ENCODE peak calls at places on chromosomes 13 and 19, in seven cellular contexts. One of them, this sample, is unnamed.

GRCh38 chr19:47766670-47767069 is 11.8 kb upstream of the SELENOW start:
- DNase-seq in uterus: no peak
- DNase-seq in Peyer's patch: no peak
- DNase-seq in stomach: no peak
- DNase-seq in tibial nerve: no peak
- DNase-seq in H54: no peak
- DNase-seq in NB4: peak
- DNase-seq in this sample: no peak

GRCh38 chr19:10286803-10287737 is at the start of gene ICAM4:
- DNase-seq in uterus: peak
- DNase-seq in Peyer's patch: peak
- DNase-seq in stomach: peak
- DNase-seq in tibial nerve: no peak
- DNase-seq in H54: no peak
- DNase-seq in NB4: peak
- DNase-seq in this sample: no peak

GRCh38 chr19:19900124-19900523 is 622 bp upstream of the ZNF93 start:
- DNase-seq in uterus: no peak
- DNase-seq in Peyer's patch: no peak
- DNase-seq in stomach: no peak
- DNase-seq in tibial nerve: no peak
- DNase-seq in H54: no peak
- DNase-seq in NB4: peak
- DNase-seq in this sample: no peak

GRCh38 chr13:76720827-76721226 is 165.4 kb downstream of the KCTD12 start:
- DNase-seq in uterus: no peak
- DNase-seq in Peyer's patch: no peak
- DNase-seq in stomach: no peak
- DNase-seq in tibial nerve: no peak
- DNase-seq in H54: no peak
- DNase-seq in NB4: no peak
- DNase-seq in this sample: no peak

GRCh38 chr19:18421371-18421959 is 2.3 kb downstream of the SSBP4 start:
- DNase-seq in uterus: no peak
- DNase-seq in Peyer's patch: no peak
- DNase-seq in stomach: no peak
- DNase-seq in tibial nerve: no peak
- DNase-seq in H54: no peak
- DNase-seq in NB4: no peak
- DNase-seq in this sample: no peak

GRCh38 chr13:59337070-59337469 is 826.7 kb downstream of the DIAPH3 start:
- DNase-seq in uterus: no peak
- DNase-seq in Peyer's patch: no peak
- DNase-seq in stomach: no peak
- DNase-seq in tibial nerve: no peak
- DNase-seq in H54: no peak
- DNase-seq in NB4: peak
- DNase-seq in this sample: no peak

GRCh38 chr13:96836733-96837132 is 157.5 kb downstream of the OXGR1 start:
- DNase-seq in uterus: no peak
- DNase-seq in Peyer's patch: no peak
- DNase-seq in stomach: no peak
- DNase-seq in tibial nerve: no peak
- DNase-seq in H54: no peak
- DNase-seq in NB4: no peak
- DNase-seq in this sample: no peak

GRCh38 chr13:49340161-49340560 is 92.4 kb downstream of the CDADC1 start:
- DNase-seq in uterus: no peak
- DNase-seq in Peyer's patch: no peak
- DNase-seq in stomach: no peak
- DNase-seq in tibial nerve: no peak
- DNase-seq in H54: no peak
- DNase-seq in NB4: no peak
- DNase-seq in this sample: no peak

GRCh38 chr19:56347163-56347778 is 32.6 kb upstream of the ZSCAN5A start:
- DNase-seq in uterus: no peak
- DNase-seq in Peyer's patch: no peak
- DNase-seq in stomach: no peak
- DNase-seq in tibial nerve: no peak
- DNase-seq in H54: no peak
- DNase-seq in NB4: no peak
- DNase-seq in this sample: no peak

GRCh38 chr13:41130356-41130755 is 2.2 kb downstream of the KBTBD6 start:
- DNase-seq in uterus: no peak
- DNase-seq in Peyer's patch: no peak
- DNase-seq in stomach: no peak
- DNase-seq in tibial nerve: no peak
- DNase-seq in H54: no peak
- DNase-seq in NB4: peak
- DNase-seq in this sample: no peak

GRCh38 chr13:41137241-41137640 is 4.6 kb upstream of the KBTBD6 start:
- DNase-seq in uterus: no peak
- DNase-seq in Peyer's patch: no peak
- DNase-seq in stomach: no peak
- DNase-seq in tibial nerve: no peak
- DNase-seq in H54: no peak
- DNase-seq in NB4: no peak
- DNase-seq in this sample: no peak

GRCh38 chr13:41133951-41134350 is 1.3 kb upstream of the KBTBD6 start:
- DNase-seq in uterus: no peak
- DNase-seq in Peyer's patch: no peak
- DNase-seq in stomach: no peak
- DNase-seq in tibial nerve: no peak
- DNase-seq in H54: no peak
- DNase-seq in NB4: no peak
- DNase-seq in this sample: no peak

GRCh38 chr13:41136396-41137031 is 3.9 kb upstream of the KBTBD6 start:
- DNase-seq in uterus: no peak
- DNase-seq in Peyer's patch: no peak
- DNase-seq in stomach: no peak
- DNase-seq in tibial nerve: no peak
- DNase-seq in H54: no peak
- DNase-seq in NB4: no peak
- DNase-seq in this sample: no peak

GRCh38 chr13:41132512-41133152 is at the start of gene KBTBD6:
- DNase-seq in uterus: peak
- DNase-seq in Peyer's patch: peak
- DNase-seq in stomach: peak
- DNase-seq in tibial nerve: peak
- DNase-seq in H54: peak
- DNase-seq in NB4: peak
- DNase-seq in this sample: peak
- TF ChIP-seq POLR2A in uterus: peak
- TF ChIP-seq POLR2A in Peyer's patch: no peak
- TF ChIP-seq POLR2A in stomach: no peak
- TF ChIP-seq POLR2A in tibial nerve: peak
- TF ChIP-seq POLR2A in H54: peak
- TF ChIP-seq POLR2A in NB4: peak
- TF ChIP-seq POLR2A in this sample: peak

DNA sequence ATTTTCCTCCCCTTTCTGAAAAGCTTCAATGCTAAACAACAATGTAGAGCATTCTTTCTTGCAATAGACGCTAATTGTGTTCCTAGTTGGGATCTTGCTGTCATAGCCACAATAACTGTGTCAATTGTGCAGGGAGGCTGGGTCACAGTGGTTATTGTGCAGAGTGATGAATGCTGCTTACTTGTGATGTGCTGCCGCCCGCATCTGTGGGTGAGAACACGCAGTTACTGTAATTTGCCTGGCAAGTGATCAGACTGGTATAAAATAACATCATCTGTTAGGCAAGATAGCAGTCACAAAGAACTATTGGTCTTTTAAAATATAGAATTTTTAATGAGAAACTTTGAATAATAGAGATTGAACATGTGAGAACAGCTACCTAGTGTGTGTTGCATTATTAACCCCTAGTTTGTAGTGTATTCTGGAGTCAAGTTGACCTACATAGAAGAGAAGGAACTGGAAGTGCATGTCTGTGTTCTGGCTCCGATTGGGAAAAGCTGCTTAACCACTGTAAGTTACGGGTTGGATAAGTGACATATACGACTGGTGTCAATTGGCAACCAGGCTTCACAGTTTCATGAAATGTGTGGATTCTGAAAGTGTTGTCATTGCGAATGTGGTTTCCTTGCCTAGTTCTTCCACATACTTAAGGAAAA is 43.6 kb downstream of the SLAIN1 start:
- DNase-seq in uterus: no peak
- DNase-seq in Peyer's patch: no peak
- DNase-seq in stomach: no peak
- DNase-seq in tibial nerve: no peak
- DNase-seq in H54: no peak
- DNase-seq in NB4: no peak
- DNase-seq in this sample: no peak
- TF ChIP-seq POLR2A in uterus: no peak
- TF ChIP-seq POLR2A in Peyer's patch: no peak
- TF ChIP-seq POLR2A in stomach: no peak
- TF ChIP-seq POLR2A in tibial nerve: no peak
- TF ChIP-seq POLR2A in H54: no peak
- TF ChIP-seq POLR2A in NB4: no peak
- TF ChIP-seq POLR2A in this sample: no peak

GRCh38 chr19:42505066-42505465 is 23.2 kb downstream of the CEACAM1 start:
- DNase-seq in uterus: no peak
- DNase-seq in Peyer's patch: no peak
- DNase-seq in stomach: no peak
- DNase-seq in tibial nerve: no peak
- DNase-seq in H54: no peak
- DNase-seq in NB4: no peak
- DNase-seq in this sample: no peak
- TF ChIP-seq POLR2A in uterus: no peak
- TF ChIP-seq POLR2A in Peyer's patch: no peak
- TF ChIP-seq POLR2A in stomach: no peak
- TF ChIP-seq POLR2A in tibial nerve: no peak
- TF ChIP-seq POLR2A in H54: no peak
- TF ChIP-seq POLR2A in NB4: no peak
- TF ChIP-seq POLR2A in this sample: no peak

GRCh38 chr19:1357695-1358094 is 26.0 kb upstream of the NDUFS7 start:
- DNase-seq in uterus: no peak
- DNase-seq in Peyer's patch: no peak
- DNase-seq in stomach: no peak
- DNase-seq in tibial nerve: no peak
- DNase-seq in H54: no peak
- DNase-seq in NB4: no peak
- DNase-seq in this sample: no peak

GRCh38 chr19:1355974-1356865 is 27.5 kb upstream of the NDUFS7 start:
- DNase-seq in uterus: peak
- DNase-seq in Peyer's patch: no peak
- DNase-seq in stomach: no peak
- DNase-seq in tibial nerve: no peak
- DNase-seq in H54: no peak
- DNase-seq in NB4: no peak
- DNase-seq in this sample: no peak

GRCh38 chr19:1353144-1353543 is 30.6 kb upstream of the NDUFS7 start:
- DNase-seq in uterus: no peak
- DNase-seq in Peyer's patch: no peak
- DNase-seq in stomach: no peak
- DNase-seq in tibial nerve: no peak
- DNase-seq in H54: no peak
- DNase-seq in NB4: no peak
- DNase-seq in this sample: no peak

GRCh38 chr19:1355258-1355973 is 28.3 kb upstream of the NDUFS7 start:
- DNase-seq in uterus: peak
- DNase-seq in Peyer's patch: no peak
- DNase-seq in stomach: no peak
- DNase-seq in tibial nerve: no peak
- DNase-seq in H54: peak
- DNase-seq in NB4: peak
- DNase-seq in this sample: no peak

DNA sequence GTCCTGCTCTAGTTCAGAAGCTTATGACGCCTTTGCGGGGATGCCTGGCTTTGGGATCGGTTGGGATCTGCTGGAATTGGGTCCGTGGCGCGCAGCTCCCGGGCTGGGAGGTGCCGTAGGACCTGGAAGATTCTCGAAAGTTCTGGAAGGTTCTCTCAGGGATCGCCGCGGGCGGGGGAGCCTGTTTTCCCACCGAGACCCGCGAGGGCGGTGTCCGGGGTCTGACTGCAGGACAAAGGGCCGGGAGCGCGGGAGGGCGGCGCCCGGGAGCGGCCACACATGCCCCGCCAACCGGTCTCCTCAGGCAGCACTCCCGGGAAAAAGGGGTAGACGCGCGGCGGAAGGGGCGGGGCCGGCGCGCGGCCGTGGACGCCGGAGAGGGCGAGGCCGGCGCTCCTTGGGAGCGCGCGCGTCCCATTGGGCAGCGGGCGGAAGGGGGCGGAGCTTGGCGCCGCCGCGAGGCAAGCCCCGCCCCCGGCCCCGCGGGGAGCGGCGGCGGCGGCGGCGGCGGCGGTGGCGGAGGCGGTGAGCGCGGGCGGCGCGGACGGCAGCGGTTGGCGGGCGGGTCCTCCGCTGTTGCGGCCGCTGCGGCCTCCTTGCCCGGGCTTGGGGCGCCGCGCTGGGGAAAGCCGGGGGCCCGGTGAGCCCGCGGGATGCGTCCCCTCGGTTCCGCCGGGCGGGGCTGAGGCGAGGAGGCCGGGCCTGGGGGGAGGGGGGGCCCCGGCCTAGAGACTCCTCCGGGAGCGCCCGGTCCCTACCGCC is 29.0 kb upstream of the NDUFS7 start:
- DNase-seq in uterus: peak
- DNase-seq in Peyer's patch: peak
- DNase-seq in stomach: peak
- DNase-seq in tibial nerve: peak
- DNase-seq in H54: peak
- DNase-seq in NB4: peak
- DNase-seq in this sample: peak
- TF ChIP-seq POLR2A in uterus: peak
- TF ChIP-seq POLR2A in Peyer's patch: no peak
- TF ChIP-seq POLR2A in stomach: no peak
- TF ChIP-seq POLR2A in tibial nerve: peak
- TF ChIP-seq POLR2A in H54: peak
- TF ChIP-seq POLR2A in NB4: peak
- TF ChIP-seq POLR2A in this sample: peak

DNA sequence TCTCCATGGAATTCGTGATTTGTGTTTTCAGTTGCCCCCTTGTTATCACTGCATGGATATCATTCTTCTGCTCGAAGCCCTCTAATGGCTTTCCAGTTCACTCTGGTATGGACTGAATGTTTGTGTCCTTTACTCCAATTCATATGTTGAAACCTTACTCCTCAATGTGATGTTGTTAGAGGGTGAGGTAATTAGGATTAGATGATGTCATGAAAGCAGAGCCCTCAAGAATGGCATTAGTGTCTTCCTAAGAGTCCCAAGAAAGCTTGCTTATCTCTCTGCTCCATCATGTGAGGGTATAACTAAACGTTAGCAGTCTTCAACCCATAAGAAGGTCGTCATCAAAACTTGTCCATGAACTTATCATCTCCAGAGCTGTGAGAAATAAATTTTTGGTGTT is 1626.3 kb upstream of the MIR17HG start:
- DNase-seq in uterus: no peak
- DNase-seq in Peyer's patch: no peak
- DNase-seq in stomach: no peak
- DNase-seq in tibial nerve: no peak
- DNase-seq in H54: no peak
- DNase-seq in NB4: no peak
- DNase-seq in this sample: no peak
- TF ChIP-seq POLR2A in uterus: no peak
- TF ChIP-seq POLR2A in Peyer's patch: no peak
- TF ChIP-seq POLR2A in stomach: no peak
- TF ChIP-seq POLR2A in tibial nerve: no peak
- TF ChIP-seq POLR2A in H54: no peak
- TF ChIP-seq POLR2A in NB4: no peak
- TF ChIP-seq POLR2A in this sample: no peak

GRCh38 chr19:3753631-3754410 is 7.7 kb downstream of the APBA3 start:
- DNase-seq in uterus: no peak
- DNase-seq in Peyer's patch: no peak
- DNase-seq in stomach: no peak
- DNase-seq in tibial nerve: no peak
- DNase-seq in H54: no peak
- DNase-seq in NB4: no peak
- DNase-seq in this sample: no peak
- TF ChIP-seq POLR2A in uterus: no peak
- TF ChIP-seq POLR2A in Peyer's patch: no peak
- TF ChIP-seq POLR2A in stomach: no peak
- TF ChIP-seq POLR2A in tibial nerve: no peak
- TF ChIP-seq POLR2A in H54: no peak
- TF ChIP-seq POLR2A in NB4: no peak
- TF ChIP-seq POLR2A in this sample: no peak

This sample was measured in sigmoid colon.